ENCODE peak calls at places on chromosome 12, in five cellular contexts. C is A549, R is transverse colon, X is HepG2, Q is testis. K is an unnamed sample.

GRCh38 chr12:52389313-52390207 is 4.1 kb upstream of the KRT84 start:
- DNase-seq in R (no peak), Q (no peak), C (no peak), X (no peak), K (no peak)

GRCh38 chr12:102429211-102429610 is 51.2 kb downstream of the IGF1 start:
- DNase-seq in Q (no peak), C (no peak), X (no peak), R (no peak), K (no peak)

GRCh38 chr12:93879476-93880376 is 202.6 kb downstream of the CRADD start:
- DNase-seq in Q (no peak), R (no peak), C (no peak), X (no peak), K (no peak)

GRCh38 chr12:44247588-44247987 is 411.7 kb downstream of the TMEM117 start:
- DNase-seq in Q (no peak), C (no peak), X (no peak), R (no peak), K (peak)

GRCh38 chr12:70052931-70053497 is 190.2 kb upstream of the CNOT2 start:
- DNase-seq in Q (no peak), C (peak), R (peak), X (peak), K (peak)

GRCh38 chr12:131636940-131637750 is 73.7 kb upstream of the SFSWAP start:
- DNase-seq in R (no peak), C (no peak), Q (no peak), X (no peak), K (peak)

GRCh38 chr12:124610629-124611558 is 43.5 kb upstream of the NCOR2 start:
- DNase-seq in X (no peak), Q (no peak), C (no peak), R (no peak), K (no peak)

GRCh38 chr12:87216436-87216835 is 812.8 kb downstream of the C12orf50 start:
- DNase-seq in Q (no peak), R (no peak), X (no peak), C (no peak), K (no peak)

GRCh38 chr12:22525426-22525825 is 18.9 kb downstream of the C2CD5 start:
- DNase-seq in X (no peak), Q (no peak), C (no peak), R (no peak), K (no peak)

GRCh38 chr12:95532851-95533250 is 18.4 kb downstream of the USP44 start:
- DNase-seq in R (no peak), X (peak), Q (no peak), C (no peak), K (peak)

GRCh38 chr12:14239350-14239934 is 126.0 kb upstream of the ATF7IP start:
- DNase-seq in C (no peak), Q (peak), X (peak), R (no peak), K (peak)

GRCh38 chr12:53575502-53576264 is 50.5 kb downstream of the ATF7 start:
- DNase-seq in C (peak), Q (no peak), X (no peak), R (no peak), K (peak)

GRCh38 chr12:89235189-89235993 is 116.9 kb downstream of the DUSP6 start:
- DNase-seq in C (no peak), Q (no peak), R (no peak), X (no peak), K (no peak)

GRCh38 chr12:89648211-89648930 is 60.3 kb downstream of the ATP2B1 start:
- DNase-seq in Q (no peak), R (no peak), C (no peak), X (peak), K (peak)

GRCh38 chr12:68358532-68359485 is 26.6 kb upstream of the MDM1 start:
- DNase-seq in R (peak), Q (peak), C (peak), X (peak), K (peak)

GRCh38 chr12:28603801-28604200 is 413.5 kb downstream of the CCDC91 start:
- DNase-seq in Q (no peak), R (no peak), C (no peak), X (no peak), K (no peak)

GRCh38 chr12:53195516-53196420 is 11.3 kb downstream of the ITGB7 start:
- DNase-seq in R (no peak), Q (no peak), C (no peak), X (no peak), K (no peak)

GRCh38 chr12:18898469-18898868 is 160.6 kb downstream of the CAPZA3 start:
- DNase-seq in R (no peak), C (no peak), Q (no peak), X (no peak), K (no peak)

GRCh38 chr12:12726543-12727093 is 9.4 kb downstream of the CDKN1B start:
- DNase-seq in Q (no peak), R (no peak), X (no peak), C (peak), K (peak)

GRCh38 chr12:67070307-67070600 is 198.9 kb upstream of the CAND1 start:
- DNase-seq in R (no peak), X (no peak), C (no peak), Q (no peak), K (no peak)

GRCh38 chr12:56955631-56956256 is 1.7 kb downstream of the RDH16 start:
- DNase-seq in C (no peak), R (no peak), Q (no peak), X (no peak), K (no peak)

GRCh38 chr12:57154804-57155434 is 7.5 kb upstream of the LRP1-AS start:
- DNase-seq in Q (no peak), X (peak), R (no peak), C (no peak), K (no peak)

GRCh38 chr12:45259732-45260480 is 44.0 kb downstream of the ANO6 start:
- DNase-seq in Q (no peak), R (no peak), C (no peak), X (peak), K (no peak)

GRCh38 chr12:19894049-19894448 is 454.8 kb downstream of the AEBP2 start:
- DNase-seq in X (no peak), C (no peak), R (no peak), Q (no peak), K (no peak)

GRCh38 chr12:46661161-46661845 is 164.5 kb downstream of the SLC38A4 start:
- DNase-seq in R (no peak), Q (peak), C (peak), X (peak), K (peak)

GRCh38 chr12:64608901-64609542 is 1.3 kb upstream of the RASSF3 start:
- DNase-seq in R (peak), C (peak), Q (peak), X (peak), K (peak)

GRCh38 chr12:115934046-115934445 is 343.4 kb downstream of the MED13L start:
- DNase-seq in Q (peak), X (no peak), C (no peak), R (no peak), K (no peak)

GRCh38 chr12:115937345-115937744 is 340.1 kb downstream of the MED13L start:
- DNase-seq in R (no peak), X (no peak), Q (no peak), C (no peak), K (no peak)

GRCh38 chr12:115930336-115930735 is 347.2 kb downstream of the MED13L start:
- DNase-seq in C (no peak), X (no peak), R (no peak), Q (no peak), K (no peak)

GRCh38 chr12:115934877-115935276 is 342.6 kb downstream of the MED13L start:
- DNase-seq in C (no peak), R (no peak), X (no peak), Q (no peak), K (no peak)

GRCh38 chr12:115932073-115932472 is 345.4 kb downstream of the MED13L start:
- DNase-seq in X (no peak), C (no peak), R (no peak), Q (no peak), K (no peak)
- TF ChIP-seq POLR2A in X (no peak), C (no peak), R (no peak), Q (no peak), K (no peak)

DNA sequence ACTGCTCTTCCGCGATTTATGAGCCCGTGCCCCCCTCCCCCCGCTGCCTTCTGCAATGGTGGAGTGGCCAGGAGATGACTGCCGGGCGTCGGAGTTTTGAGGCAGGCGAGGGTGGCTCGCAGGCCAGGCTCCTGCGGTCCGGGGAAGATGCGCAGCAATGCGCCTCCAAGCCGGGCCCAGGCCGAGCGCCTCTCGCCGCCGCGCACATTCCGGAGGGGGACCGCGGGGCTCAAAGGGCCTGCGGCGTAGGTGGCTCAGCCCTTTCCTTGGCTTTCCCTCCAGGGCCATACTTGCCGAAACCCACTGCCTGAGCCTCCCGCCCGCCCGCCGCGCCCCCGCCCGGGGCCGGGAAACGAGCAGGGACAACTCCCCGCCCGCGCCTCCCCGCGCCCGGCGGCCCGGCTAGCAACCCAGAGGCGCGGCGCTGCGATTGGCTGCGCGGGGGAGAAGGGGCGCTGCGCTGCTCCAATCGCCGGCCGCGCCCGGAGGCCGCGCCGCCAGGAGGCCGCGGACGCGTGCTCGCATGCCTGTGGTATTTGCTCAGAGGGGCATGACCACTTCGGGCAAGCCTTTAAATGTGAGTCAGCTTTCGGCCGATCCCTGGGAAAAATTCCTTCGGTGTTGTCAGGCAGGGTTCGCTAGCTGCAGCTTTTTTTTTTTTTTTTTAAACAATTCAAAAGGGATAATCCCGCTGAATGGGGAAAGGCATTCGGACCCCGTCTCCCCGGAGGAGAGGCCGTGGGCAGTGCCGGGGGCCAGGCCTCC is 157.9 kb upstream of the PARP11 start:
- DNase-seq in X (peak), R (peak), Q (peak), C (peak), K (peak)
- TF ChIP-seq POLR2A in X (no peak), R (peak), Q (no peak), C (peak), K (no peak)

DNA sequence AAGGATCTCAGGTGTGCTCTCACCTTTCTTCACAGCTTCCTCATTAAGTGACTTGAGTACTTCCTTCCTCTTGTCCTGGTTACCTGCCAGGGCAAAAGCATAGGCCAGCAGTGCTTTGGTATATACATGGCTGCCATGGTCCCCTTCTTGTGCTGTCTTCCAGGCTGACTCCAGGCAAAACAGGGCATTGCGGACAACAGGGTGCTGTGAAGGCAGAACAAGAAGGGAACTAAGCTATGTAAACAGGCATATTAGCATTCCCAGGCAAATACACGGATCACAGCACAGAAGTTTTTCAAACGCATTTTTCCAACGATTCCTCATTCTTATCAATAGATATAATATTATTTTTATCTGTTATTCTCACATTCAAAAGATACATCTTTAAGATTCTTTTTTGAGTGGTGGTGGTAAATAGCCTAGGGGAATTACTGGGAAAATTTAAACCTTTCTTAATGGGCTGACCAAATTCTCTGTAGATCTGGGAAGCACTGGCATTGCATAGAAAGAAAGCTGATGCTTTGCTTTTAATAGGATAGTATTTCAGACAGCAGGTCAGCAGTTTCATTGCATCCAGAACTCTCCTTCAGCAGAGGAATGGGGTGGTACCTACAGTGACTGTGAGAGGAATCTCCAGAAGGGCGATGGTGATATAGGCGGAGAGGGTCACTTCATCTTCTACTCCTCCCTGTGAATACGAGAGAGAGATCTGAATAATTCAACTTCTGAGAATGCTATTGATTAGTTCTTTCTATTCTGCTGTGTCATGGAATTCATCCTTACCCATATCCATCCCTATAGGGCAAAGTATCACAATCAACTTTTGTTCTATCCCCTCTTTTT is 38.8 kb downstream of the A2M start:
- DNase-seq in Q (no peak), R (no peak), X (no peak), C (no peak), K (no peak)
- TF ChIP-seq POLR2A in Q (no peak), R (no peak), X (peak), C (no peak), K (no peak)

DNA sequence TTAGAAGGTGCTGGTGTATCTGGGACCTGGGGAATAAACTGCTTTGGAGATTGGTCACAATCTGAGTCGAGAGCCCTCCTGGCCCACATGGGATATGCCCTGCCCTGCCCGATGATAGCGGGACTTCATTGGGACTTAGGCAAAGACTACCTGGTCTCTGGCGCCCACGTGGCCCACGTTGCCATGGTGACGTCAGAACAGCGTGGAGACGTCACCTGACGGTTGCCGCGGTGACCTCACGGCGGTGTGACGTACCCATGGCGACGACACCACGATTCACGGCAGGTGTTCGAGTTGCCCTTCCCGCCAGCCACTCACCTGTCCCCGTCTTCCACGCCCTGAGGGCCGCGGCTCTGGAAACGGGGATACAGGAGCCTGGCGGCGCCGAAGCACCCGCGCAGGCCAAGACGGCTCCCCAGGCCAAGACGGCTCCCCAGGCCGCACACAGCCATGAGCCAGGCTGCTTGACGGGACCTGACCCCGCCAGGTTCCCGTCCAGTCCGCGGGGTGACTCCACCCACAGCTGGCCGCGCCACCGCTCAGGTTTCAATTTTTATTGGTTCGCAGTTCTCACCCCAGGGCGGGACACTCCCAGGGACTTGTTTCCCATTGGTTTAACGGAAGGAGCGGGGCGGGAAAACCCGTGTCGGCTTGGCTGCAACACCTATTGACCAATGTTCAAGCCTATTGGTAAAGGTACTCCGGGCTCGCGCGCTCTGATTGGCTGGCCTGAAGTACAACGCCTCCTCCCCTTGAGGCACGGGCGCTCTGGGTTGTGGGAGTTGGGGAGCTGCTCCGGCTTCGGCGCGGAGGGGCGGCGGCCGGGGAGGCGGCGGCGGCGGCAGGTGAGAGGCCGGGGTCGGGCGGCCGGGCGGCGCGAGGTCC is at the start of the genes MMAB and MVK:
- DNase-seq in Q (peak), C (peak), R (peak), X (peak), K (peak)
- TF ChIP-seq POLR2A in Q (no peak), C (peak), R (peak), X (peak), K (peak)

DNA sequence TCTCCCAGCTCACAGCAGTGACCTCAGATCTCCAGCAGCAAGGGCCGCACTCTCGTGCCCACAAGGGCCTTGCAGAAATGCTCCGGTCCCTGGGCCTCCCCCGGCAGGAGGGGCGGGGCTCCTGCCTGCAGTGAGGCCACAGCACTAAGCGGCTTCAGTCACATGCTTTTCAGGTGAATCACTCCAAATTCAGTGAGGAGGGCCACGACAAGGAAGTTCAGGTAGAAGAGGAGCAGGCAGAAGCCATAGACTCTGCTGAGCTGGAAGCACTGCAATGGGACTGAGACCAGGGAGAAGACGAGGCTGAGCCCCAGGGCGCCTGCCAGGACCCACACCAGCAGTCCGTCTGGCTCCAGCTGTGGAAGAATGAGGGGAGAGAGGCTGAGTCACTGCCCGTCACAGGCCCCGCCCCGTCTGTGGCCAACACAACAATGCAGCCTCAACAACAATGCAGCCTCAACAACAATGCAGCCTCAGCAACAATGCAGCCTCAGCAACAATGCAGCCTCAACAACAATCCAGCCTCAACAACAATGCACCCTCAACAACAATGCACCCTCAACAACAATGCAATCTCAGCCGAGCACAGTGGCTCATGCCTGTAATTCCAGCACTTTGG is 35.2 kb downstream of the SLC8B1 start:
- DNase-seq in Q (peak), C (peak), R (peak), X (peak), K (peak)
- TF ChIP-seq POLR2A in Q (no peak), C (no peak), R (no peak), X (no peak), K (no peak)

K was measured in erythroblast.